ENCODE peak calls at places on chromosomes 5 and 9, in six cellular contexts. One of them, this sample, is unnamed.

GRCh38 chr5:80254767-80255424 is 952 bp downstream of the SERINC5 start:
- DNase-seq in right atrium auricular region: no peak
- DNase-seq in AG04449: no peak
- DNase-seq in foreskin fibroblast: peak; percentile 56
- DNase-seq in stomach: peak; percentile 49
- DNase-seq in brain microvascular endothelial cell: peak; percentile 30
- DNase-seq in this sample: peak; percentile 23

GRCh38 chr5:15014809-15015208 is 143.2 kb upstream of the ANKH start:
- DNase-seq in right atrium auricular region: no peak
- DNase-seq in AG04449: no peak
- DNase-seq in brain microvascular endothelial cell: peak; percentile 18
- DNase-seq in stomach: no peak
- DNase-seq in foreskin fibroblast: no peak
- DNase-seq in this sample: peak; percentile 12

GRCh38 chr5:154273028-154273617 is 82.6 kb downstream of the GALNT10 start:
- DNase-seq in brain microvascular endothelial cell: no peak
- DNase-seq in AG04449: no peak
- DNase-seq in stomach: no peak
- DNase-seq in foreskin fibroblast: peak; percentile 53
- DNase-seq in right atrium auricular region: no peak
- DNase-seq in this sample: peak; percentile 18

GRCh38 chr9:96492993-96493531 is 43.1 kb downstream of the HABP4 start:
- DNase-seq in foreskin fibroblast: no peak
- DNase-seq in stomach: no peak
- DNase-seq in brain microvascular endothelial cell: no peak
- DNase-seq in AG04449: no peak
- DNase-seq in right atrium auricular region: no peak
- DNase-seq in this sample: no peak

GRCh38 chr9:37970301-37971106 is 66.6 kb upstream of the SLC25A51 start:
- DNase-seq in right atrium auricular region: no peak
- DNase-seq in stomach: no peak
- DNase-seq in AG04449: no peak
- DNase-seq in foreskin fibroblast: no peak
- DNase-seq in brain microvascular endothelial cell: no peak
- DNase-seq in this sample: no peak

GRCh38 chr5:73709536-73710129 is 83.6 kb downstream of the ARHGEF28 start:
- DNase-seq in AG04449: no peak
- DNase-seq in foreskin fibroblast: peak; percentile 45
- DNase-seq in stomach: no peak
- DNase-seq in brain microvascular endothelial cell: peak; percentile 32
- DNase-seq in right atrium auricular region: no peak
- DNase-seq in this sample: peak; percentile 14

GRCh38 chr5:135156715-135157404 is 122.8 kb upstream of the PITX1 start:
- DNase-seq in stomach: no peak
- DNase-seq in right atrium auricular region: peak; percentile 16
- DNase-seq in brain microvascular endothelial cell: no peak
- DNase-seq in foreskin fibroblast: no peak
- DNase-seq in AG04449: no peak
- DNase-seq in this sample: no peak

GRCh38 chr5:135025730-135026644 is 8.0 kb downstream of the PITX1 start:
- DNase-seq in AG04449: no peak
- DNase-seq in foreskin fibroblast: no peak
- DNase-seq in brain microvascular endothelial cell: no peak
- DNase-seq in right atrium auricular region: no peak
- DNase-seq in stomach: no peak
- DNase-seq in this sample: no peak

GRCh38 chr9:112819635-112820496 is 69.3 kb downstream of the SNX30 start:
- DNase-seq in foreskin fibroblast: peak; percentile 77
- DNase-seq in AG04449: peak; percentile 29
- DNase-seq in right atrium auricular region: peak; percentile 61
- DNase-seq in brain microvascular endothelial cell: peak; percentile 59
- DNase-seq in stomach: peak; percentile 37
- DNase-seq in this sample: peak; percentile 76

GRCh38 chr9:121269030-121269887 is 1.3 kb downstream of the GSN start:
- DNase-seq in stomach: peak; percentile 61
- DNase-seq in AG04449: no peak
- DNase-seq in right atrium auricular region: no peak
- DNase-seq in brain microvascular endothelial cell: no peak
- DNase-seq in foreskin fibroblast: peak; percentile 74
- DNase-seq in this sample: peak; percentile 57

GRCh38 chr5:3943803-3944202 is 348.2 kb downstream of the IRX1 start:
- DNase-seq in foreskin fibroblast: no peak
- DNase-seq in brain microvascular endothelial cell: no peak
- DNase-seq in stomach: no peak
- DNase-seq in right atrium auricular region: no peak
- DNase-seq in AG04449: no peak
- DNase-seq in this sample: no peak

GRCh38 chr5:124919076-124919475 is 172.6 kb upstream of the ZNF608 start:
- DNase-seq in AG04449: no peak
- DNase-seq in right atrium auricular region: no peak
- DNase-seq in brain microvascular endothelial cell: no peak
- DNase-seq in stomach: no peak
- DNase-seq in foreskin fibroblast: no peak
- DNase-seq in this sample: no peak

GRCh38 chr5:120684749-120685415 is 220.8 kb downstream of the PRR16 start:
- DNase-seq in stomach: no peak
- DNase-seq in foreskin fibroblast: peak; percentile 14
- DNase-seq in right atrium auricular region: no peak
- DNase-seq in brain microvascular endothelial cell: no peak
- DNase-seq in AG04449: no peak
- DNase-seq in this sample: peak; percentile 15

GRCh38 chr5:150217041-150217440 is 27.2 kb downstream of the SLC6A7 start:
- DNase-seq in brain microvascular endothelial cell: no peak
- DNase-seq in right atrium auricular region: no peak
- DNase-seq in AG04449: no peak
- DNase-seq in foreskin fibroblast: no peak
- DNase-seq in stomach: no peak
- DNase-seq in this sample: no peak

GRCh38 chr5:147918101-147918500 is 11.8 kb upstream of the C5orf46 start:
- DNase-seq in brain microvascular endothelial cell: no peak
- DNase-seq in foreskin fibroblast: no peak
- DNase-seq in stomach: no peak
- DNase-seq in AG04449: no peak
- DNase-seq in right atrium auricular region: no peak
- DNase-seq in this sample: no peak

GRCh38 chr9:129422032-129422842 is 198.7 kb downstream of the C9orf50 start:
- DNase-seq in AG04449: no peak
- DNase-seq in foreskin fibroblast: no peak
- DNase-seq in right atrium auricular region: no peak
- DNase-seq in stomach: no peak
- DNase-seq in brain microvascular endothelial cell: no peak
- DNase-seq in this sample: no peak

GRCh38 chr5:16791036-16791705 is 144.9 kb downstream of the MYO10 start:
- DNase-seq in foreskin fibroblast: peak; percentile 84
- DNase-seq in AG04449: no peak
- DNase-seq in brain microvascular endothelial cell: peak; percentile 53
- DNase-seq in stomach: no peak
- DNase-seq in right atrium auricular region: no peak
- DNase-seq in this sample: peak; percentile 53

GRCh38 chr5:110431603-110432002 is 294.9 kb downstream of the TMEM232 start:
- DNase-seq in brain microvascular endothelial cell: no peak
- DNase-seq in foreskin fibroblast: no peak
- DNase-seq in AG04449: no peak
- DNase-seq in stomach: no peak
- DNase-seq in right atrium auricular region: no peak
- DNase-seq in this sample: no peak

GRCh38 chr9:27005491-27005890 is at the start of gene LRRC19:
- DNase-seq in right atrium auricular region: no peak
- DNase-seq in AG04449: no peak
- DNase-seq in foreskin fibroblast: no peak
- DNase-seq in stomach: no peak
- DNase-seq in brain microvascular endothelial cell: no peak
- DNase-seq in this sample: no peak

GRCh38 chr5:96957125-96958041 is 21.5 kb downstream of the LNPEP start:
- DNase-seq in brain microvascular endothelial cell: no peak
- DNase-seq in stomach: no peak
- DNase-seq in right atrium auricular region: no peak
- DNase-seq in AG04449: no peak
- DNase-seq in foreskin fibroblast: no peak
- DNase-seq in this sample: no peak

GRCh38 chr5:96946381-96946780 is 10.5 kb downstream of the LNPEP start:
- DNase-seq in AG04449: no peak
- DNase-seq in brain microvascular endothelial cell: no peak
- DNase-seq in right atrium auricular region: no peak
- DNase-seq in foreskin fibroblast: no peak
- DNase-seq in stomach: no peak
- DNase-seq in this sample: no peak

GRCh38 chr5:96952946-96953730 is 17.3 kb downstream of the LNPEP start:
- DNase-seq in right atrium auricular region: no peak
- DNase-seq in stomach: no peak
- DNase-seq in foreskin fibroblast: no peak
- DNase-seq in brain microvascular endothelial cell: no peak
- DNase-seq in AG04449: no peak
- DNase-seq in this sample: no peak

GRCh38 chr5:96952118-96952750 is 16.4 kb downstream of the LNPEP start:
- DNase-seq in right atrium auricular region: no peak
- DNase-seq in foreskin fibroblast: peak; percentile 31
- DNase-seq in brain microvascular endothelial cell: no peak
- DNase-seq in stomach: no peak
- DNase-seq in AG04449: no peak
- DNase-seq in this sample: no peak
- TF ChIP-seq CTCF in right atrium auricular region: no peak
- TF ChIP-seq CTCF in foreskin fibroblast: no peak
- TF ChIP-seq CTCF in brain microvascular endothelial cell: no peak
- TF ChIP-seq CTCF in stomach: no peak
- TF ChIP-seq CTCF in AG04449: no peak
- TF ChIP-seq CTCF in this sample: no peak

GRCh38 chr5:90866915-90867715 is 308.5 kb downstream of the ADGRV1 start:
- DNase-seq in foreskin fibroblast: peak; percentile 38
- DNase-seq in stomach: no peak
- DNase-seq in AG04449: no peak
- DNase-seq in right atrium auricular region: no peak
- DNase-seq in brain microvascular endothelial cell: no peak
- DNase-seq in this sample: no peak

GRCh38 chr5:90866333-90866732 is 307.7 kb downstream of the ADGRV1 start:
- DNase-seq in brain microvascular endothelial cell: no peak
- DNase-seq in AG04449: no peak
- DNase-seq in right atrium auricular region: no peak
- DNase-seq in foreskin fibroblast: peak; percentile 51
- DNase-seq in stomach: no peak
- DNase-seq in this sample: peak; percentile 23

GRCh38 chr5:90865194-90865593 is 306.6 kb downstream of the ADGRV1 start:
- DNase-seq in foreskin fibroblast: no peak
- DNase-seq in brain microvascular endothelial cell: no peak
- DNase-seq in stomach: no peak
- DNase-seq in right atrium auricular region: no peak
- DNase-seq in AG04449: no peak
- DNase-seq in this sample: no peak

DNA sequence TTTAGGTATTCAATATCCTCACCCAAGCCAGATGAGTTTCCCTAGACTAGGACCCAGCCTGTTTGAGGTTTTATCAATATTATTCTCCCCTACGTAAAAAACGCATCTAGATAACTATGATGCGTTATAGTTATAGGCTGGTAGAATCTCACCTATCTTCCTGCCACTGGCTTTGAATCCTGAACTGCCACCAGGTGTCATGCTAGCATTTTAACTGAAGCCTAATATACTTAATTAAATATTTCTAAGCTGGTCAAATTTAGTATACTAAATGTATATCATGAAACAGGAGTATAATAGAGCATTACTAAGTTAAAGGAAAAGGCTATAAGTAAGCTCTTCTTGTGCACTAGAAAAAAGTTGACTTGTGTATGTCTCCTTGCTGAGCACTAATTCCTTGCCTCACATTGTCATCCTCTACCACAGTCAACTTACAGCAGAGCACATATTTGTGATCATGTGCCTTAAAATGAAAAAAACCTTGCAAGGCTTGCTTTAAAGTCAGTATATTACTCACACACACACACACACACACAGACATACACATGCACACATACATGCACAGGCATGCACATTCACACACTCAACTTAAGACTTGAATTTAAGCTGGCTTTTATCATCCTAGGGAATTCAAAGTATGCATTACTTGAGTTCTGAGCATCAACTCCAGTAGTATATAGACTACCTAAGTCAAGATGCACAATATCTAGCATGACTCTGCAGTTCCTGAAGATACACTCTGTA is 303.4 kb downstream of the ADGRV1 start:
- DNase-seq in stomach: no peak
- DNase-seq in AG04449: no peak
- DNase-seq in brain microvascular endothelial cell: no peak
- DNase-seq in foreskin fibroblast: no peak
- DNase-seq in right atrium auricular region: no peak
- DNase-seq in this sample: no peak
- TF ChIP-seq CTCF in stomach: no peak
- TF ChIP-seq CTCF in AG04449: no peak
- TF ChIP-seq CTCF in brain microvascular endothelial cell: peak; percentile 16
- TF ChIP-seq CTCF in foreskin fibroblast: no peak
- TF ChIP-seq CTCF in right atrium auricular region: no peak
- TF ChIP-seq CTCF in this sample: peak; percentile 35

GRCh38 chr5:155620819-155621410 is 607.4 kb downstream of the KIF4B start:
- DNase-seq in brain microvascular endothelial cell: no peak
- DNase-seq in stomach: no peak
- DNase-seq in AG04449: no peak
- DNase-seq in right atrium auricular region: no peak
- DNase-seq in foreskin fibroblast: no peak
- DNase-seq in this sample: no peak

DNA sequence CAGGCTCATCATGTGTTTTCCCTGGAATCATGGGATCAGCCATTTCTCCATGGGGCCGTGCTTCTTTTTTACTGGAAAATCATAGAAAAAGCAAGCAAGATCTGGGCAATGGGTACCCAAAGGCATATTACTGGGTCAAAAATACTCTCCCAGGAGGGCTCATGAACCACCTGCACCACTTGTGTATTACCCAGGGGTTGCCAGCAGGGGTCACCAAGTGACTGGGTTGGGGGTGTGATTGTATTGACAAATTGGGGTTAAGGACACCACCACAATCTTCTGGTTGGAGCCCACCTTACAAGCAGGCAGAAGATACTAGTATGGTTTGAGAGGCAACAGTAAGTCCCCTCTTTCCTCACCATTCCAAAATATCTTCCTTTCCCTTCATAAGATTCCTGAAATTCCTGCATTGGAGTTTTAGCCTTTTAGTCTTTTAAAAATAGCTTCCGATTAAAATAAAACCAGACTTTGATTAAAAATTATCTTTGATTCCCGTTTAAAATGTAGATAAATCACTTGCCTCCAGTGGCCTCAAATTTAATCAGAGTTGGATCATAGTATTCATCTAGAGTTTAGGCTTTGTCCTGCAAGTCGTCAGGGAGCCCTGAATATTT is 603.3 kb downstream of the KIF4B start:
- DNase-seq in right atrium auricular region: no peak
- DNase-seq in stomach: peak; percentile 26
- DNase-seq in foreskin fibroblast: peak; percentile 2
- DNase-seq in brain microvascular endothelial cell: no peak
- DNase-seq in AG04449: no peak
- DNase-seq in this sample: no peak
- TF ChIP-seq CTCF in right atrium auricular region: peak; percentile 64
- TF ChIP-seq CTCF in stomach: peak; percentile 38
- TF ChIP-seq CTCF in foreskin fibroblast: peak; percentile 72
- TF ChIP-seq CTCF in brain microvascular endothelial cell: peak; percentile 25
- TF ChIP-seq CTCF in AG04449: peak; percentile 72
- TF ChIP-seq CTCF in this sample: peak; percentile 55

DNA sequence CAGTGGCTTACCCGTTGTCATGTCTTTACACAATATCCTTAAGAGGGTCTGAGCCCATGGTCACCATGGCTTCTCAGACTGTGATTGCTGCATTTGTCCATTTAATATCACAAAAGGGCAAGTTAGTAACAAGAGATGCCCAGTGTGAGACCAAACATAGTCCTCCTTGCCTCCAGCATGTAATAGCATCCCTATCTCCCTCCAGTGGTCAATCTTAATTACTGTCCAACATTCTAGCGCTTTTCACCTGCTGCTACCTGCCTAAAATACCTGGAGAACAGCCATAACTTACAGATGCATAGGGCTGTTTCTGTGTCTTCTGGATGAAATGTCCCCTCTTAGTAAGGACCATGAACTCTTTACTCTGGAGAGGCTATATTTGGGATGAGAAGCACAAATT is 267.2 kb upstream of the DAB2 start:
- DNase-seq in right atrium auricular region: no peak
- DNase-seq in foreskin fibroblast: no peak
- DNase-seq in stomach: no peak
- DNase-seq in brain microvascular endothelial cell: no peak
- DNase-seq in AG04449: no peak
- DNase-seq in this sample: no peak
- TF ChIP-seq CTCF in right atrium auricular region: no peak
- TF ChIP-seq CTCF in foreskin fibroblast: no peak
- TF ChIP-seq CTCF in stomach: no peak
- TF ChIP-seq CTCF in brain microvascular endothelial cell: peak; percentile 47
- TF ChIP-seq CTCF in AG04449: no peak
- TF ChIP-seq CTCF in this sample: peak; percentile 43

This sample was measured in HFFc6.